ENCODE peak calls at places on chromosomes 3 and 15, in nine cellular contexts. K, M, J, E, W, I, F, D and Y are unnamed samples.

GRCh38 chr15:77369168-77369567 is 50.7 kb downstream of the PEAK1 start:
- ATAC-seq in K (no peak), M (no peak), J (no peak), E (no peak), W (no peak), I (no peak), F (no peak), D (no peak), Y (no peak)

GRCh38 chr15:80969316-80969715 is 20.3 kb downstream of the MESD start:
- ATAC-seq in K (no peak), M (no peak), J (no peak), E (no peak), W (no peak), I (no peak), F (no peak), D (no peak), Y (no peak)

GRCh38 chr3:123636431-123636841 is 51.6 kb upstream of the HACD2 start:
- ATAC-seq in K (no peak), M (peak; percentile 50), J (peak; percentile 33), E (peak; percentile 28), W (no peak), I (no peak), F (peak; percentile 40), D (no peak), Y (no peak)

GRCh38 chr15:83310521-83311456 is 26.3 kb upstream of the BNC1 start:
- ATAC-seq in K (no peak), M (no peak), J (no peak), E (no peak), W (no peak), I (no peak), F (no peak), D (no peak), Y (no peak)

GRCh38 chr3:68751883-68752282 is 180.5 kb downstream of the TAFA4 start:
- ATAC-seq in K (peak; percentile 53), M (no peak), J (no peak), E (no peak), W (no peak), I (no peak), F (no peak), D (no peak), Y (no peak)

GRCh38 chr3:54870423-54870822 is 57.4 kb downstream of the LRTM1 start:
- ATAC-seq in K (no peak), M (peak; percentile 83), J (peak; percentile 87), E (peak; percentile 71), W (no peak), I (peak; percentile 84), F (peak; percentile 59), D (no peak), Y (no peak)

GRCh38 chr15:41629436-41629835 is 30.8 kb upstream of the MGA start:
- ATAC-seq in K (no peak), M (no peak), J (no peak), E (no peak), W (no peak), I (no peak), F (peak; percentile 74), D (no peak), Y (no peak)

GRCh38 chr3:10964537-10965167 is 27.9 kb upstream of the SLC6A1 start:
- ATAC-seq in K (no peak), M (peak; percentile 28), J (no peak), E (no peak), W (peak; percentile 36), I (no peak), F (no peak), D (no peak), Y (no peak)

GRCh38 chr3:102181202-102181920 is 253.5 kb upstream of the ZPLD1 start:
- ATAC-seq in K (no peak), M (peak; percentile 57), J (peak; percentile 69), E (peak; percentile 62), W (no peak), I (no peak), F (peak; percentile 70), D (no peak), Y (no peak)

GRCh38 chr3:155281892-155282291 is 11.6 kb downstream of the STRIT1 start:
- ATAC-seq in K (no peak), M (no peak), J (no peak), E (no peak), W (no peak), I (no peak), F (no peak), D (no peak), Y (no peak)

GRCh38 chr15:51969728-51970127 is 1.9 kb downstream of the LEO1 start:
- ATAC-seq in K (no peak), M (no peak), J (no peak), E (no peak), W (no peak), I (no peak), F (no peak), D (no peak), Y (no peak)

GRCh38 chr3:151232991-151233390 is 30.0 kb upstream of the GPR171 start:
- ATAC-seq in K (no peak), M (no peak), J (no peak), E (no peak), W (no peak), I (no peak), F (no peak), D (no peak), Y (no peak)

GRCh38 chr15:58760385-58761009 is 10.6 kb upstream of the MINDY2 start:
- ATAC-seq in K (no peak), M (no peak), J (no peak), E (no peak), W (no peak), I (no peak), F (no peak), D (no peak), Y (no peak)

GRCh38 chr3:170155604-170156003 is 25.9 kb downstream of the PHC3 start:
- ATAC-seq in K (no peak), M (no peak), J (no peak), E (no peak), W (no peak), I (no peak), F (no peak), D (no peak), Y (no peak)

GRCh38 chr3:195015021-195015420 is 255.9 kb downstream of the XXYLT1 start:
- ATAC-seq in K (no peak), M (no peak), J (no peak), E (no peak), W (no peak), I (no peak), F (peak; percentile 45), D (no peak), Y (no peak)

GRCh38 chr3:126528800-126529541 is 5.0 kb downstream of the CHST13 start:
- ATAC-seq in K (no peak), M (peak; percentile 66), J (peak; percentile 66), E (peak; percentile 81), W (no peak), I (no peak), F (peak; percentile 4), D (no peak), Y (no peak)

GRCh38 chr3:197366301-197367044 is 68.1 kb upstream of the DLG1 start:
- ATAC-seq in K (no peak), M (no peak), J (no peak), E (no peak), W (no peak), I (no peak), F (peak; percentile 44), D (no peak), Y (no peak)

GRCh38 chr3:153855772-153856171 is 265.4 kb upstream of the ARHGEF26 start:
- ATAC-seq in K (no peak), M (no peak), J (no peak), E (no peak), W (no peak), I (no peak), F (no peak), D (no peak), Y (peak; percentile 34)

GRCh38 chr15:41804920-41805666 is 22.8 kb upstream of the JMJD7 start:
- ATAC-seq in K (no peak), M (no peak), J (no peak), E (no peak), W (no peak), I (no peak), F (no peak), D (no peak), Y (no peak)

GRCh38 chr15:69497634-69498033 is 45.0 kb downstream of the RPLP1 start:
- ATAC-seq in K (peak; percentile 75), M (no peak), J (no peak), E (no peak), W (no peak), I (no peak), F (no peak), D (no peak), Y (no peak)

GRCh38 chr3:108391917-108392585 is 95.7 kb downstream of the HHLA2 start:
- ATAC-seq in K (no peak), M (no peak), J (no peak), E (no peak), W (no peak), I (no peak), F (no peak), D (no peak), Y (no peak)

GRCh38 chr3:33187368-33187634 is 31.3 kb downstream of the SUSD5 start:
- ATAC-seq in K (no peak), M (no peak), J (no peak), E (no peak), W (no peak), I (peak; percentile 42), F (no peak), D (no peak), Y (no peak)

GRCh38 chr3:171458056-171458856 is 1.9 kb downstream of the TNIK start:
- ATAC-seq in K (no peak), M (no peak), J (no peak), E (no peak), W (peak; percentile 4), I (no peak), F (no peak), D (peak; percentile 21), Y (no peak)

GRCh38 chr15:81274932-81275341 is 49.0 kb downstream of the STARD5 start:
- ATAC-seq in K (peak; percentile 82), M (peak; percentile 88), J (peak; percentile 86), E (peak; percentile 85), W (peak; percentile 90), I (peak; percentile 93), F (peak; percentile 97), D (peak; percentile 89), Y (peak; percentile 85)

GRCh38 chr15:33699691-33700447 is 268.4 kb upstream of the CHRM5 start:
- ATAC-seq in K (no peak), M (peak; percentile 23), J (peak; percentile 36), E (no peak), W (no peak), I (no peak), F (no peak), D (no peak), Y (no peak)

GRCh38 chr3:175818811-175819464 is 959.8 kb downstream of the NAALADL2 start:
- ATAC-seq in K (no peak), M (no peak), J (no peak), E (no peak), W (no peak), I (no peak), F (no peak), D (no peak), Y (no peak)

GRCh38 chr15:59294961-59295741 is 77.5 kb downstream of the MYO1E start:
- ATAC-seq in K (no peak), M (peak; percentile 48), J (peak; percentile 17), E (peak; percentile 46), W (no peak), I (peak; percentile 39), F (no peak), D (no peak), Y (no peak)

GRCh38 chr15:89184367-89184766 is 37.0 kb downstream of the RLBP1 start:
- ATAC-seq in K (no peak), M (peak; percentile 57), J (peak; percentile 39), E (peak; percentile 43), W (no peak), I (no peak), F (peak; percentile 7), D (no peak), Y (no peak)

GRCh38 chr15:89370120-89371077 is 35.8 kb upstream of the POLG start:
- ATAC-seq in K (no peak), M (no peak), J (no peak), E (no peak), W (no peak), I (no peak), F (no peak), D (no peak), Y (no peak)